ENCODE peak calls at places on chromosomes 16 and 17, in nine cellular contexts. I is WERI-Rb-1; K is OCI-LY7; S is sigmoid colon; Q is AG04450; J is IMR-90; D is naive thymus-derived CD4-positive, alpha-beta T cell; W is colonic mucosa; U is thoracic aorta. N is an unnamed sample.
A peak's percentile ranks its signal among the peaks of the same experiment; 100 is the strongest.

GRCh38 chr16:27374231-27374793 is 27.7 kb upstream of the IL21R start:
- DNase-seq in I (no peak), D (no peak), W (no peak), Q (no peak), S (no peak), J (no peak), K (peak; percentile 58), U (no peak), N (no peak)

GRCh38 chr16:84699147-84699711 is 571 bp upstream of the USP10 start:
- DNase-seq in J (no peak), I (no peak), K (no peak), Q (no peak), U (no peak), S (peak; percentile 34), W (peak; percentile 39), D (no peak), N (no peak)

GRCh38 chr16:88688013-88688778 is 1.9 kb upstream of the SNAI3 start:
- DNase-seq in I (peak; percentile 86), K (no peak), S (no peak), U (no peak), D (no peak), Q (no peak), W (peak; percentile 76), J (no peak), N (no peak)

GRCh38 chr16:17784073-17784472 is 313.3 kb upstream of the XYLT1 start:
- DNase-seq in S (no peak), U (no peak), K (peak; percentile 3), I (no peak), Q (no peak), D (no peak), J (peak; percentile 56), W (no peak), N (peak; percentile 52)

GRCh38 chr16:10949424-10949970 is 5.1 kb downstream of the CLEC16A start:
- DNase-seq in W (no peak), U (no peak), K (peak; percentile 93), S (no peak), I (no peak), D (peak; percentile 45), Q (no peak), J (no peak), N (no peak)

GRCh38 chr17:48995871-48996695 is 1.1 kb upstream of the IGF2BP1 start:
- DNase-seq in U (no peak), S (no peak), D (peak; percentile 28), W (no peak), Q (no peak), I (peak; percentile 98), J (no peak), K (peak; percentile 66), N (peak; percentile 93)

GRCh38 chr17:57915980-57916757 is 39.0 kb downstream of the CUEDC1 start:
- DNase-seq in W (no peak), S (no peak), U (no peak), Q (no peak), K (no peak), D (no peak), I (no peak), J (peak; percentile 26), N (peak; percentile 94)

GRCh38 chr17:57459286-57459915 is 203.1 kb downstream of the MSI2 start:
- DNase-seq in W (no peak), I (no peak), J (peak; percentile 82), Q (no peak), D (no peak), S (no peak), K (no peak), U (no peak), N (no peak)

GRCh38 chr16:47013910-47014309 is 40.4 kb upstream of the DNAJA2 start:
- DNase-seq in D (no peak), I (no peak), U (no peak), J (no peak), Q (no peak), W (no peak), K (no peak), S (no peak), N (no peak)

GRCh38 chr16:48381201-48381600 is 4.0 kb downstream of the SIAH1 start:
- DNase-seq in J (peak; percentile 44), W (no peak), K (no peak), I (no peak), U (no peak), D (no peak), Q (no peak), S (no peak), N (no peak)

GRCh38 chr17:52681486-52681885 is 523.0 kb upstream of the CA10 start:
- DNase-seq in Q (no peak), U (no peak), W (no peak), I (no peak), D (no peak), J (no peak), K (no peak), S (no peak), N (no peak)

GRCh38 chr16:84603115-84603816 is 14.6 kb downstream of the COTL1 start:
- DNase-seq in S (peak; percentile 95), W (peak; percentile 60), U (peak; percentile 83), J (peak; percentile 99), Q (peak; percentile 89), I (no peak), K (no peak), D (no peak), N (no peak)

GRCh38 chr16:64866026-64866425 is 255.8 kb downstream of the CDH11 start:
- DNase-seq in I (no peak), D (no peak), S (no peak), J (peak; percentile 36), K (no peak), Q (no peak), W (no peak), U (no peak), N (no peak)

GRCh38 chr16:63008688-63009087 is 972.5 kb upstream of the CDH8 start:
- DNase-seq in J (no peak), U (no peak), W (no peak), D (no peak), S (no peak), Q (no peak), I (no peak), K (no peak), N (no peak)

GRCh38 chr17:2975469-2975958 is 87.9 kb downstream of the OR1D5 start:
- DNase-seq in W (peak; percentile 44), J (no peak), K (no peak), S (peak; percentile 78), Q (no peak), D (no peak), U (no peak), I (no peak), N (no peak)

GRCh38 chr16:68313116-68313515 is 2.3 kb downstream of the PRMT7 start:
- DNase-seq in K (no peak), D (no peak), W (no peak), I (peak; percentile 17), U (no peak), S (no peak), Q (no peak), J (no peak), N (no peak)

DNA sequence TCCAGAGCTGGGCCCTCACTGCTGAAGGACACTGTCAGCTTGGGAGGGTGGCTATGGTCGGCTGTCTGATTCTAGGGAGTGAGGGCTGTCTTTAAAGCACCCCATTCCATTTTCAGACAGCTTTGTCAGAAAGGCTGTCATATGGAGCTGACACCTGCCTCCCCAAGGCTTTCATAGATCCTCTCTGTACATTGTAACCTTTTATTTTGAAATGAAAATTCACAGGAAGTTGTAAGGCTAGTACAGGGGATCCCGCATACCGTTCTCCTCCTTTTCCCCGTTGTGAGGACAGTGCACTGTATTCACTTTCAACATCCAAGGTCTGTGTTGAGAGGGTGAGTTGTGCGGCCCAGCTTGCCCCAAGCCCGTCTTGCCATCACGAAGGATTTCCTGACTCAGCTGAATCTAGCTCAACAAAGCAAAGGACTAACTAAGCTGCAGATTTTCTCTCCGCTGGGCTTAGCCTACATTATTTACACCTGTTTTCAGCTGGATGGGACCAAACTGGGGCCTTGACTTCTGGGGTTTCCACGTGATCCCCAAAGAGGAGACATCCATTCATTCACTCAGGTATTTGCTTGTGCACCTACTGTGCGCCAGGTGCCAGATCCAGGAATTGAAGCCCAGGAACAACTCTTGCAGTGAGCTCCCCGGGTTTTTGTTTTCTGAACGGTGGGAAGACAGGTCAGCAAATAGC is 5.2 kb upstream of the TMEM235 start:
- DNase-seq in W (no peak), J (no peak), Q (no peak), I (no peak), S (no peak), D (no peak), K (no peak), U (no peak), N (no peak)
- H3K9me3 ChIP-seq in W (no peaks in the 10 kb centered on the region), J (no peaks in the 10 kb centered on the region), Q (no peaks in the 10 kb centered on the region), I (no peaks in the 10 kb centered on the region), S (no peaks in the 10 kb centered on the region), D (no peaks in the 10 kb centered on the region), K (no peaks in the 10 kb centered on the region), U (no peaks in the 10 kb centered on the region), N (peaks cover 2% of the 10 kb centered on the region)

DNA sequence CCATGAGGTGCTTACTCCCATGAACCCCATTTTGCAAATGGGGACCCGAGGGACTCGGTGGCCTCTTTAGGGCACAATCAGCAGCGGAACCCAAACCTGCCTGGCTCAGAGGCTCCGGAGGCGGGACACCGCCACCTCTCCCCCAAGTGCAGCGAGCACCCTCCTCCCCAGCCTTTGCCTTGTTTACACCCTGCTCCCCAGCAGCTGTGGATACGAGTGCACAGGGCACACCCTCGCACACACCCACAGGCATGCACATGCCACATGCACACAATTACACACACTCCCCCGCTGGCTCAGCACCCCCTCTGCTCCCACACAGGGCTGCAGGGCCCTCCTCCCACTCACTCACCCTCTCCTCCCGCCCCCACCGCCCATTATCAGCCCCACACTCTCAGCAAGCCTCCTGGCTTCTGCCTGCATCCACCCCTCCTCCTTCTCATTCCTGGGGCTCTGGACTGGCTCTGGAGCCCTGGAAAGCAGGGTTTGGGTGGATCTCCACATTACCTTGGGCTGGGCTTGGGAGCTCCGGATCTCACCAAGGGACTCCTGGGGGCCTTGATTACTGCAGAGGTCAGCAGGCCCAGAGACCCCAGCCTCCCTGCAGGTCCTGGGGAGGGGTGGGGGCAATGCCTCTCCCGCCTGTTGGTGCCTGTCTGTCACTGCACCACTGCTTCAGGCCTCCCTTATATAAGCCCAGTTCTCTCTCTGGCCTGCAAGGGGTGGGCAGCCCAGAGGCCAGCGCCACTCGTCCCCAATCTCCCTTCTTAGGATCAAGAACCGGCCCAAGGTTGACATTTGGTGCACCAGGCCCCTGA is 6.4 kb downstream of the PDK2 start:
- DNase-seq in J (peak; percentile 26), K (no peak), I (no peak), D (no peak), W (peak; percentile 89), U (no peak), Q (no peak), S (peak; percentile 81), N (no peak)
- H3K27ac ChIP-seq in J (no peak overlapping the region), K (no peak overlapping the region), I (no peak overlapping the region), D (no peak overlapping the region), W (peak overlapping the region; percentile 65), U (peak overlapping the region; percentile 62), Q (no peak overlapping the region), S (peak overlapping the region; percentile 85), N (peak overlapping the region; percentile 61)

DNA sequence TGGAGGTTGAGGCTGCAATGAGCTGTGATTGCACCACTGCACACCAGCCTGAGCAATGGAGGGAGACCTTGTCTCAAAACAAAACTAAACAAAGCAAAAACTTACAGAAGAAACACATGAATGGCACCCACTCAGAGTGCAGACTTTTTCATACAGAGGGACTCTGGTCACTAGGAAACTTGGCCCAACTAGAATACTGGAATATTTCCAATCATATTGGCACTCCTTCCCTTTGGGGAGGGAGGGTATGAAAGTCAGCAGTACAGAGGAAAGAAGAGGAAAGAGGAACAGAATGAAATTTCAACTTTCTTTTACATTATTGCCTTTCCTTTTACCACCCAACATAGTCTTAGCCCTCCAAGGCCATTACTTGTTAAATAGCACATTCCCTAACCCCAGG is 28.2 kb downstream of the CMTR2 start:
- DNase-seq in K (no peak), J (no peak), D (no peak), I (no peak), U (no peak), Q (no peak), W (no peak), S (no peak), N (no peak)
- H3K9me3 ChIP-seq in K (no peaks in the 10 kb centered on the region), J (no peaks in the 10 kb centered on the region), D (no peaks in the 10 kb centered on the region), I (no peaks in the 10 kb centered on the region), U (no peaks in the 10 kb centered on the region), Q (no peaks in the 10 kb centered on the region), W (no peaks in the 10 kb centered on the region), S (no peaks in the 10 kb centered on the region), N (no peaks in the 10 kb centered on the region)

GRCh38 chr16:15035163-15035729 is 20.6 kb downstream of the NTAN1 start:
- DNase-seq in Q (no peak), I (no peak), W (no peak), J (no peak), D (no peak), K (no peak), U (no peak), S (peak; percentile 51), N (no peak)
- H3K27ac ChIP-seq in Q (no peak overlapping the region), I (no peak overlapping the region), W (no peak overlapping the region), J (no peak overlapping the region), D (no peak overlapping the region), K (no peak overlapping the region), U (no peak overlapping the region), S (no peak overlapping the region), N (no peak overlapping the region)

N was measured in neuronal stem cell.